ENCODE peak calls at places on chromosome 13, in nine cellular contexts. Z is astrocyte of the cerebellum; H is tibial artery; M is RWPE1; S is CMK; Y is NCI-H345; T is activated CD4-positive, alpha-beta T cell treated with anti-CD3 and anti-CD28 coated beads, Interleukin-2, amount 50 U/mL, for 1 hour; E is heart left ventricle; B is activated naive CD8-positive, alpha-beta T cell treated with anti-CD3 and anti-CD28 coated beads, Interleukin-2, amount 50 U/mL, for 24 hours. U is an unnamed sample.

GRCh38 chr13:113069861-113070805 is 35.5 kb upstream of the F7 start:
- DNase-seq in Z (no peak), H (no peak), M (no peak), S (no peak), Y (no peak), T (no peak), E (no peak), B (no peak), U (no peak)

GRCh38 chr13:99185606-99186005 is 15.0 kb upstream of the UBAC2 start:
- DNase-seq in Z (no peak), H (no peak), M (no peak), S (no peak), Y (no peak), T (no peak), E (no peak), B (no peak), U (no peak)

GRCh38 chr13:106566682-106567420 is 1.1 kb downstream of the ARGLU1 start:
- DNase-seq in Z (no peak), H (peak), M (peak), S (peak), Y (peak), T (no peak), E (peak), B (peak), U (peak)

GRCh38 chr13:99564389-99564788 is 63.1 kb downstream of the TM9SF2 start:
- DNase-seq in Z (no peak), H (no peak), M (no peak), S (no peak), Y (no peak), T (no peak), E (no peak), B (no peak), U (no peak)

GRCh38 chr13:93183302-93183701 is 43.3 kb upstream of the GPC6 start:
- DNase-seq in Z (no peak), H (no peak), M (no peak), S (no peak), Y (no peak), T (no peak), E (no peak), B (no peak), U (no peak)

GRCh38 chr13:74452176-74452575 is 318.0 kb upstream of the KLF12 start:
- DNase-seq in Z (no peak), H (no peak), M (no peak), S (no peak), Y (no peak), T (no peak), E (no peak), B (no peak), U (no peak)

GRCh38 chr13:112441779-112442310 is 65.7 kb downstream of the SPACA7 start:
- DNase-seq in Z (no peak), H (no peak), M (no peak), S (no peak), Y (no peak), T (no peak), E (no peak), B (no peak), U (no peak)

GRCh38 chr13:73730014-73730413 is 404.2 kb downstream of the KLF12 start:
- DNase-seq in Z (no peak), H (no peak), M (no peak), S (no peak), Y (no peak), T (no peak), E (no peak), B (no peak), U (no peak)

GRCh38 chr13:51818771-51819511 is 15.0 kb upstream of the DHRS12 start:
- DNase-seq in Z (no peak), H (peak), M (no peak), S (no peak), Y (no peak), T (no peak), E (no peak), B (peak), U (no peak)